ENCODE peak calls at places on chromosomes 2 and 18, in four cellular contexts. V, O, L and N are unnamed samples.

GRCh38 chr2:27509326-27509725 is 12.7 kb downstream of the GCKR start:
- DNase-seq in V (no peak), O (no peak), L (no peak), N (no peak)

GRCh38 chr18:48104703-48105102 is 174.2 kb upstream of the SMAD2 start:
- DNase-seq in V (no peak), O (no peak), L (no peak), N (no peak)

GRCh38 chr2:153387203-153387602 is 91.4 kb downstream of the RPRM start:
- DNase-seq in V (no peak), O (no peak), L (no peak), N (no peak)

GRCh38 chr2:159225025-159226016 is 61.2 kb downstream of the WDSUB1 start:
- DNase-seq in V (no peak), O (no peak), L (no peak), N (no peak)

GRCh38 chr2:230865324-230865765 is 603 bp downstream of the ITM2C start:
- DNase-seq in V (peak; percentile 78), O (no peak), L (no peak), N (no peak)

GRCh38 chr2:69453475-69454129 is 16.4 kb upstream of the NFU1 start:
- DNase-seq in V (no peak), O (no peak), L (no peak), N (no peak)

GRCh38 chr2:28333606-28334526 is 58.8 kb upstream of the FOSL2 start:
- DNase-seq in V (no peak), O (no peak), L (no peak), N (no peak)

GRCh38 chr2:207870814-207871213 is 101.1 kb upstream of the FZD5 start:
- DNase-seq in V (no peak), O (no peak), L (no peak), N (no peak)

GRCh38 chr2:225275443-225275842 is 124.1 kb upstream of the NYAP2 start:
- DNase-seq in V (no peak), O (no peak), L (no peak), N (no peak)

GRCh38 chr2:241577413-241578122 is 19.0 kb downstream of the BOK start:
- DNase-seq in V (no peak), O (no peak), L (no peak), N (no peak)

GRCh38 chr2:101558740-101559508 is 84.0 kb upstream of the RFX8 start:
- DNase-seq in V (no peak), O (no peak), L (peak; percentile 41), N (no peak)

GRCh38 chr2:227464356-227464755 is 7.6 kb upstream of the AGFG1 start:
- DNase-seq in V (no peak), O (no peak), L (no peak), N (no peak)

GRCh38 chr2:132664096-132664495 is 5.9 kb downstream of the LYPD1 start:
- DNase-seq in V (no peak), O (no peak), L (no peak), N (no peak)

GRCh38 chr2:75896779-75897366 is 186.2 kb upstream of the GCFC2 start:
- DNase-seq in V (peak; percentile 89), O (no peak), L (no peak), N (no peak)

DNA sequence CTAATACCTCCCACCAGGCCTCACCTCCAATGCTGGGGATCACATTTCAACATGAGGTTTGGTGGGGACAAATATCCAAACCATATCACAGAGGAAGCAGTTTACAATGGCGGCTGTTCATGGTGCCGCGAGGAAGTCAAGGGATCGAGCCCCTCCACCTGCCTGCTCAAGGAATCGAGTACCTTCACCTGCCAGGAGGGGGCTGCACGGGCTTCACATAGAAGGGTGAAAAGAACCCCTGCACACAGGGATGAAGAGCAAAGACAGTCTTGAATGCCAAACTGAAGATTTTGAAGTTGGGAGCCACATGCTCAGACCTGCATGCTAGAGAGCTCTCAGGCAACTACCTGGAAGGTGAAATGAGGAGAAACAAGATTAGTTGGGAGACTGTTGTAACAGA is 110.3 kb downstream of the KCNF1 start:
- DNase-seq in V (peak; percentile 65), O (no peak), L (no peak), N (peak; percentile 34)
- TF ChIP-seq CTCF in V (peak; percentile 56), O (no peak), L (no peak), N (no peak)

DNA sequence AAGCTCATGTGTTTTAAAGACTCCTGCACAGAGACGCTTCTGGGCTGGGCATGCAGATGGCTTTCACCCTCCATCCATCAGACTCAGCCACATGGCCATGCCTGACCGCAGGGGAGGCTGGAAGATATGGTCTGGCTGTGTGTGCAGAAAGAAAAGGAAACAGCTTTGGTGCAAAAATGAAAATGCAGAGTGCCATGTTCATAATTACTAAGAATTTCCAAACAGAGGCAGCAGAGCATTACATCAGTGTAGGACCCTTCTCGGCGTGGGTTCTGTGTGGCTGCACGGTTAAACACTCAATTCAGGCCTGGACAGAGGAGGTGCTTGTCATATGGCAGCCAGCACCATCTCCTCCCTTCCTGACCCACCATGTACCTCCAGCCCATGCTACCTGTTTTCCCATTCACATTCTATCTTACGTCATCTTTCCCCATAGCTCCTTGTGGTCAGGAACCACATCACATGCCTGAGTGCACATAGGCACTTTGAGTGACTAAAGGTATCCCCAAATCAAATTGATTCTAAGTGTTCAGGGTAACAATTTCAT is 200.3 kb upstream of the ID2 start:
- DNase-seq in V (no peak), O (no peak), L (no peak), N (no peak)
- TF ChIP-seq CTCF in V (no peak), O (no peak), L (no peak), N (no peak)

GRCh38 chr2:120306091-120306490 is 39.8 kb upstream of the INHBB start:
- DNase-seq in V (no peak), O (no peak), L (no peak), N (no peak)

GRCh38 chr2:120307482-120307881 is 38.5 kb upstream of the INHBB start:
- DNase-seq in V (no peak), O (no peak), L (no peak), N (no peak)

GRCh38 chr2:120303177-120303576 is 42.8 kb upstream of the INHBB start:
- DNase-seq in V (no peak), O (no peak), L (no peak), N (no peak)

GRCh38 chr2:120308038-120308910 is 37.7 kb upstream of the INHBB start:
- DNase-seq in V (no peak), O (no peak), L (no peak), N (no peak)

DNA sequence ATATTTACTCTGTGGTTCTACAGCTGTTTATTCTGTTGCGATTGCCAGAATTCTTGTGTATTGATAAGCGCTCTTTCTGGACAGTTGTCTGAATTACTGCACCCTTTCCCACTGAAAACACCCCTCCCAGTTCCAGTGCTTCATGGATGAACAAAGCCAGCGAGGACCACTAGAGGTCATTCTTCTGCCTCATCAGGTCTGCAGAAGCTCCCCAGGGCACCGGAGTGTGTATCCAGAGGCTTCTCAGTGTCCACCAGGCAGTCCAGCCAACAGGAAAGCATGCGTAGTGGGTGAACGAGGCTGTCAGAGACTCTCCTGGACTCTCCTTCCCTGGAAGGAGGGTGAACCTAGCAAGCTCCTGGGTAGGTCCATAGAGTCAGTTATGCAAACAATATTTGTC is 40.6 kb upstream of the INHBB start:
- DNase-seq in V (peak; percentile 41), O (no peak), L (no peak), N (no peak)
- TF ChIP-seq CTCF in V (peak; percentile 68), O (no peak), L (no peak), N (peak; percentile 55)

GRCh38 chr2:233352141-233352842 is 2.0 kb upstream of the DGKD start:
- DNase-seq in V (no peak), O (no peak), L (no peak), N (no peak)

GRCh38 chr2:233354500-233354924 is 218 bp downstream of the DGKD start:
- DNase-seq in V (no peak), O (peak; percentile 95), L (no peak), N (no peak)

GRCh38 chr2:233353101-233353768 is 1.1 kb upstream of the DGKD start:
- DNase-seq in V (no peak), O (peak; percentile 84), L (no peak), N (no peak)

GRCh38 chr2:233354971-233355574 is 779 bp downstream of the DGKD start:
- DNase-seq in V (peak; percentile 49), O (peak; percentile 86), L (no peak), N (no peak)

DNA sequence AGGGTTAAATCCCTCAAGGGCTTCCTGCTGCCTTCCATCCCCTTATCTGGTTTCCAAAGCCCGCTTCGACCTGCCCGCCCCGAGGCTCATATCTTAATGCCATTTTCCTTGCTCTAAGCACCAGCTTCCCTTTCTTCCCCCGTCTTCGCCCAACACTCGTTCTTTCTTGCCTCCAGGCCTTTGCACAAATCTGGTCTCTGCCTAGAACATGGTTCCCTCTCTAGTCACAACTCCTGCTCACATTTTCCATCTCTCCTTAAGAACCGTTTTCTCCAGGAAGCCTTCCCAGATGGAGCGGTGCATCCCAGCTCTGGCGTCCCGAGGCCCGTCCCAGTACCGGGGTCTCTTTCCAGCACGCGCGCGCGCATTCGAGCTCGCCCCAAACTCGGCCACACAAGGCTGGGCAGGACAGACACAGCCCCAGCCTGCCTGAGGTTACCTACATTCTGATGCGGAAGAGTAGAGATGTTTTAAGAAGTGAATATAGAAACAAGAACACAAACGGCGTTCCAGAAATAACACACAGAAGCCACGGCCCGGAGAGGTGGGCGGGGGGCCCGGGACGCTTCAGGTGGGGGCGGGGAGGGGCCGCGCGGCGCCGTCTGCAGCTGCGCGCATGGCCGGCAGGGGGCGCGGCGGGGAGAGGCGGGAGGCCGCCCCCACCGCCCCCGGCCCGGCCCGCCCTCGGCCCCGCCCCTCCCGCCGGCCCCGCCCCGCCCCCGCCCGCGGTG is at the start of gene DGKD:
- DNase-seq in V (peak; percentile 79), O (no peak), L (peak; percentile 2), N (no peak)
- TF ChIP-seq CTCF in V (peak; percentile 49), O (peak; percentile 11), L (peak; percentile 21), N (peak; percentile 50)

DNA sequence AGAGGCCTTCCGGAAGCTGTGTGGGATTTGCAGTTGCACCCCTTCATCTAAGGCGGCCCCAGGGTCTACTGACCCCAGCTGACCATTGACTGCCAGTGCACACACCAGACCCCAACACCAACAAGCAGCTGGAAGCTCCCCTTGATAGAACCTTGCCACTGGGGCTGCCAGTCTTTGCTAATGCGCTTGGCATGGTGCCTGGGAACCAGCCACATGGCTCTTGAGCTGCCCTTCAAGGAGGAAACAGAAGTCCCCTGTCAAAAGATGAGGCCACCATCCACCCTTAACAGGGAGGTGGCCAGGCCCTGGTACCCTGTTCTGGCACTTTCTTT is 8.5 kb downstream of the ALPI start:
- DNase-seq in V (no peak), O (no peak), L (no peak), N (no peak)
- TF ChIP-seq CTCF in V (peak; percentile 24), O (no peak), L (no peak), N (no peak)

DNA sequence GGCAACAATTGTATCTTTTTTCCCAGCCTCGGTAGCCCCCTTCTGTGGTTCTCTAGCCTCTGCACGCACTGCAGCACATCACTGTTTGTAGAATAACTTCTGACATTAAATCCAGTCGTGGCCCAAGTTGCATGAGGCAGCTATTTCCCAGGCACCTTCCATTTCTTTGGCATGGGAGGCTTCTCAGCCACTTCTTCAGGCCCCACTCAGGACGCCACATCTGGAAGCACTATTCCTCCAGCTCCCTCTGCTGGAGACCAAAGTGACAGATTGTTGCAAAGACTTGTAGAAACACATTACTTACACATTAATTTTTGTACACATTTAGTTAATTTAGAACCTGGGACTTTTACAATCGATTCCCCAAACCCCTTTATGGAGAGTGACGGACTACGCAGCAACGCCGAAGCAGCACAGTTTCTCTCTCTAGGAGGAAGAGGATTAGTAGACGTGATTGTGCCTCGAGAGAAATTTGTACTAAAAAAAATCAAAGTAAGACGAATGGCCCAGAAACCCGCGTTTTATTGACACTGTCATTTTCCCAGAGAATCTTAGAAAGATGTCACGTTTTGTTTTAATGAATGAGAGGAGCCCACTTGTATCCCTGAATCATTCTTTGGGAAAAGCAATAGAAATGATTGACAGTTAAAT is 57.8 kb upstream of the RGPD5 start:
- DNase-seq in V (peak; percentile 53), O (no peak), L (peak; percentile 36), N (no peak)
- TF ChIP-seq CTCF in V (peak; percentile 75), O (peak; percentile 52), L (peak; percentile 68), N (peak; percentile 87)

GRCh38 chr2:15588329-15588919 is 3.2 kb upstream of the DDX1 start:
- DNase-seq in V (peak; percentile 74), O (no peak), L (no peak), N (no peak)
- TF ChIP-seq CTCF in V (peak; percentile 85), O (no peak), L (peak; percentile 56), N (peak; percentile 83)